ENCODE peak calls at places on chromosomes 4 and X, in ten cellular contexts. One of them, this sample, is unnamed.

GRCh38 chrX:18227458-18227857 is 6.8 kb upstream of the BEND2 start:
- DNase-seq in small intestine: no peak
- DNase-seq in upper lobe of right lung: no peak
- DNase-seq in spleen: no peak
- DNase-seq in Peyer's patch: no peak
- DNase-seq in GM23248: no peak
- DNase-seq in CD4-positive, alpha-beta T cell: no peak
- DNase-seq in uterus: no peak
- DNase-seq in CD8-positive, alpha-beta memory T cell: no peak
- DNase-seq in naive thymus-derived CD4-positive, alpha-beta T cell: no peak
- DNase-seq in this sample: no peak

GRCh38 chr4:110623710-110624015 is 786 bp upstream of the PITX2 start:
- DNase-seq in small intestine: no peak
- DNase-seq in CD8-positive, alpha-beta memory T cell: no peak
- DNase-seq in naive thymus-derived CD4-positive, alpha-beta T cell: no peak
- DNase-seq in CD4-positive, alpha-beta T cell: no peak
- DNase-seq in spleen: no peak
- DNase-seq in Peyer's patch: no peak
- DNase-seq in GM23248: no peak
- DNase-seq in uterus: no peak
- DNase-seq in upper lobe of right lung: no peak
- DNase-seq in this sample: no peak

GRCh38 chr4:95537181-95537580 is 11.6 kb downstream of the UNC5C start:
- DNase-seq in CD8-positive, alpha-beta memory T cell: no peak
- DNase-seq in CD4-positive, alpha-beta T cell: no peak
- DNase-seq in small intestine: no peak
- DNase-seq in spleen: no peak
- DNase-seq in GM23248: no peak
- DNase-seq in Peyer's patch: no peak
- DNase-seq in upper lobe of right lung: no peak
- DNase-seq in uterus: no peak
- DNase-seq in naive thymus-derived CD4-positive, alpha-beta T cell: no peak
- DNase-seq in this sample: no peak

GRCh38 chr4:44583393-44583792 is 68.0 kb downstream of the YIPF7 start:
- DNase-seq in spleen: no peak
- DNase-seq in CD8-positive, alpha-beta memory T cell: no peak
- DNase-seq in naive thymus-derived CD4-positive, alpha-beta T cell: no peak
- DNase-seq in Peyer's patch: no peak
- DNase-seq in CD4-positive, alpha-beta T cell: no peak
- DNase-seq in small intestine: no peak
- DNase-seq in GM23248: peak; percentile 1
- DNase-seq in uterus: no peak
- DNase-seq in upper lobe of right lung: no peak
- DNase-seq in this sample: no peak

GRCh38 chr4:1414831-1415680 is 8.8 kb upstream of the NKX1-1 start:
- DNase-seq in naive thymus-derived CD4-positive, alpha-beta T cell: no peak
- DNase-seq in upper lobe of right lung: peak; percentile 57
- DNase-seq in Peyer's patch: peak; percentile 19
- DNase-seq in small intestine: no peak
- DNase-seq in GM23248: no peak
- DNase-seq in spleen: peak; percentile 34
- DNase-seq in CD4-positive, alpha-beta T cell: no peak
- DNase-seq in uterus: no peak
- DNase-seq in CD8-positive, alpha-beta memory T cell: no peak
- DNase-seq in this sample: no peak

GRCh38 chr4:8655411-8656184 is 63.0 kb downstream of the CPZ start:
- DNase-seq in CD8-positive, alpha-beta memory T cell: no peak
- DNase-seq in spleen: no peak
- DNase-seq in naive thymus-derived CD4-positive, alpha-beta T cell: no peak
- DNase-seq in GM23248: no peak
- DNase-seq in CD4-positive, alpha-beta T cell: no peak
- DNase-seq in uterus: no peak
- DNase-seq in upper lobe of right lung: peak; percentile 44
- DNase-seq in Peyer's patch: peak; percentile 30
- DNase-seq in small intestine: no peak
- DNase-seq in this sample: peak; percentile 33

GRCh38 chr4:185005209-185005819 is 13.0 kb upstream of the HELT start:
- DNase-seq in CD4-positive, alpha-beta T cell: peak; percentile 62
- DNase-seq in CD8-positive, alpha-beta memory T cell: peak; percentile 52
- DNase-seq in upper lobe of right lung: peak; percentile 90
- DNase-seq in Peyer's patch: peak; percentile 90
- DNase-seq in small intestine: peak; percentile 75
- DNase-seq in naive thymus-derived CD4-positive, alpha-beta T cell: peak; percentile 70
- DNase-seq in spleen: peak; percentile 92
- DNase-seq in GM23248: peak; percentile 85
- DNase-seq in uterus: peak; percentile 71
- DNase-seq in this sample: peak; percentile 90

GRCh38 chrX:140983730-140984129 is 18.7 kb upstream of the SPANXB1 start:
- DNase-seq in uterus: no peak
- DNase-seq in GM23248: no peak
- DNase-seq in small intestine: no peak
- DNase-seq in upper lobe of right lung: no peak
- DNase-seq in naive thymus-derived CD4-positive, alpha-beta T cell: no peak
- DNase-seq in Peyer's patch: no peak
- DNase-seq in CD8-positive, alpha-beta memory T cell: no peak
- DNase-seq in CD4-positive, alpha-beta T cell: no peak
- DNase-seq in spleen: no peak
- DNase-seq in this sample: no peak

GRCh38 chrX:30301977-30302376 is 7.2 kb downstream of the NR0B1 start:
- DNase-seq in CD8-positive, alpha-beta memory T cell: no peak
- DNase-seq in uterus: no peak
- DNase-seq in upper lobe of right lung: no peak
- DNase-seq in GM23248: peak; percentile 42
- DNase-seq in Peyer's patch: no peak
- DNase-seq in small intestine: no peak
- DNase-seq in spleen: no peak
- DNase-seq in naive thymus-derived CD4-positive, alpha-beta T cell: no peak
- DNase-seq in CD4-positive, alpha-beta T cell: no peak
- DNase-seq in this sample: no peak

GRCh38 chr4:90057091-90057490 is 70.1 kb upstream of the CCSER1 start:
- DNase-seq in CD4-positive, alpha-beta T cell: no peak
- DNase-seq in CD8-positive, alpha-beta memory T cell: no peak
- DNase-seq in uterus: no peak
- DNase-seq in small intestine: no peak
- DNase-seq in Peyer's patch: no peak
- DNase-seq in spleen: no peak
- DNase-seq in naive thymus-derived CD4-positive, alpha-beta T cell: no peak
- DNase-seq in upper lobe of right lung: no peak
- DNase-seq in GM23248: no peak
- DNase-seq in this sample: no peak

GRCh38 chrX:70087857-70088256 is 25.6 kb downstream of the OTUD6A start:
- DNase-seq in GM23248: peak; percentile 50
- DNase-seq in CD4-positive, alpha-beta T cell: no peak
- DNase-seq in naive thymus-derived CD4-positive, alpha-beta T cell: no peak
- DNase-seq in Peyer's patch: no peak
- DNase-seq in spleen: no peak
- DNase-seq in uterus: no peak
- DNase-seq in small intestine: peak; percentile 39
- DNase-seq in upper lobe of right lung: no peak
- DNase-seq in CD8-positive, alpha-beta memory T cell: no peak
- DNase-seq in this sample: no peak

GRCh38 chr4:43765514-43765913 is 683.1 kb downstream of the KCTD8 start:
- DNase-seq in Peyer's patch: no peak
- DNase-seq in spleen: no peak
- DNase-seq in CD8-positive, alpha-beta memory T cell: no peak
- DNase-seq in uterus: no peak
- DNase-seq in naive thymus-derived CD4-positive, alpha-beta T cell: no peak
- DNase-seq in CD4-positive, alpha-beta T cell: no peak
- DNase-seq in small intestine: no peak
- DNase-seq in GM23248: no peak
- DNase-seq in upper lobe of right lung: no peak
- DNase-seq in this sample: no peak

GRCh38 chr4:159142254-159142653 is 39.4 kb downstream of the RAPGEF2 start:
- DNase-seq in GM23248: peak; percentile 45
- DNase-seq in naive thymus-derived CD4-positive, alpha-beta T cell: no peak
- DNase-seq in Peyer's patch: no peak
- DNase-seq in spleen: no peak
- DNase-seq in upper lobe of right lung: no peak
- DNase-seq in small intestine: no peak
- DNase-seq in CD8-positive, alpha-beta memory T cell: no peak
- DNase-seq in CD4-positive, alpha-beta T cell: no peak
- DNase-seq in uterus: no peak
- DNase-seq in this sample: no peak

GRCh38 chrX:113399501-113400192 is 559.0 kb upstream of the AMOT start:
- DNase-seq in spleen: no peak
- DNase-seq in naive thymus-derived CD4-positive, alpha-beta T cell: no peak
- DNase-seq in GM23248: peak; percentile 37
- DNase-seq in upper lobe of right lung: no peak
- DNase-seq in Peyer's patch: no peak
- DNase-seq in CD8-positive, alpha-beta memory T cell: no peak
- DNase-seq in small intestine: no peak
- DNase-seq in uterus: no peak
- DNase-seq in CD4-positive, alpha-beta T cell: no peak
- DNase-seq in this sample: no peak

GRCh38 chrX:23908219-23909003 is 605 bp downstream of the CXorf58 start:
- DNase-seq in uterus: no peak
- DNase-seq in Peyer's patch: no peak
- DNase-seq in GM23248: no peak
- DNase-seq in naive thymus-derived CD4-positive, alpha-beta T cell: peak; percentile 11
- DNase-seq in CD4-positive, alpha-beta T cell: no peak
- DNase-seq in upper lobe of right lung: no peak
- DNase-seq in CD8-positive, alpha-beta memory T cell: no peak
- DNase-seq in spleen: no peak
- DNase-seq in small intestine: no peak
- DNase-seq in this sample: no peak

GRCh38 chr4:80592950-80593349 is 257.4 kb downstream of the CFAP299 start:
- DNase-seq in spleen: no peak
- DNase-seq in CD8-positive, alpha-beta memory T cell: no peak
- DNase-seq in small intestine: no peak
- DNase-seq in uterus: no peak
- DNase-seq in Peyer's patch: no peak
- DNase-seq in GM23248: no peak
- DNase-seq in CD4-positive, alpha-beta T cell: no peak
- DNase-seq in upper lobe of right lung: no peak
- DNase-seq in naive thymus-derived CD4-positive, alpha-beta T cell: no peak
- DNase-seq in this sample: no peak

GRCh38 chrX:35098419-35098818 is 155.8 kb downstream of the FAM47B start:
- DNase-seq in naive thymus-derived CD4-positive, alpha-beta T cell: no peak
- DNase-seq in CD4-positive, alpha-beta T cell: no peak
- DNase-seq in Peyer's patch: no peak
- DNase-seq in GM23248: peak; percentile 19
- DNase-seq in spleen: no peak
- DNase-seq in upper lobe of right lung: no peak
- DNase-seq in CD8-positive, alpha-beta memory T cell: no peak
- DNase-seq in uterus: no peak
- DNase-seq in small intestine: no peak
- DNase-seq in this sample: no peak

GRCh38 chrX:103629295-103630170 is 758 bp downstream of the TCEAL1 start:
- DNase-seq in CD4-positive, alpha-beta T cell: no peak
- DNase-seq in GM23248: peak; percentile 73
- DNase-seq in uterus: peak; percentile 80
- DNase-seq in naive thymus-derived CD4-positive, alpha-beta T cell: peak; percentile 14
- DNase-seq in spleen: peak; percentile 83
- DNase-seq in CD8-positive, alpha-beta memory T cell: no peak
- DNase-seq in small intestine: peak; percentile 42
- DNase-seq in upper lobe of right lung: peak; percentile 81
- DNase-seq in Peyer's patch: peak; percentile 64
- DNase-seq in this sample: no peak

GRCh38 chrX:111035256-111035655 is 60.7 kb upstream of the PAK3 start:
- DNase-seq in Peyer's patch: no peak
- DNase-seq in naive thymus-derived CD4-positive, alpha-beta T cell: no peak
- DNase-seq in GM23248: no peak
- DNase-seq in spleen: no peak
- DNase-seq in CD8-positive, alpha-beta memory T cell: no peak
- DNase-seq in CD4-positive, alpha-beta T cell: no peak
- DNase-seq in upper lobe of right lung: no peak
- DNase-seq in small intestine: no peak
- DNase-seq in uterus: no peak
- DNase-seq in this sample: no peak

GRCh38 chrX:73577368-73577767 is 14.4 kb downstream of the CHIC1 start:
- DNase-seq in small intestine: no peak
- DNase-seq in upper lobe of right lung: no peak
- DNase-seq in CD8-positive, alpha-beta memory T cell: no peak
- DNase-seq in Peyer's patch: no peak
- DNase-seq in CD4-positive, alpha-beta T cell: no peak
- DNase-seq in spleen: no peak
- DNase-seq in uterus: peak; percentile 30
- DNase-seq in GM23248: peak; percentile 91
- DNase-seq in naive thymus-derived CD4-positive, alpha-beta T cell: no peak
- DNase-seq in this sample: no peak
- H3K27ac ChIP-seq in small intestine: no peak overlapping the region
- H3K27ac ChIP-seq in upper lobe of right lung: no peak overlapping the region
- H3K27ac ChIP-seq in CD8-positive, alpha-beta memory T cell: no peak overlapping the region
- H3K27ac ChIP-seq in Peyer's patch: no peak overlapping the region
- H3K27ac ChIP-seq in CD4-positive, alpha-beta T cell: no peak overlapping the region
- H3K27ac ChIP-seq in spleen: no peak overlapping the region
- H3K27ac ChIP-seq in uterus: no peak overlapping the region
- H3K27ac ChIP-seq in GM23248: peak overlapping the region; percentile 81
- H3K27ac ChIP-seq in naive thymus-derived CD4-positive, alpha-beta T cell: no peak overlapping the region
- H3K27ac ChIP-seq in this sample: no peak overlapping the region

DNA sequence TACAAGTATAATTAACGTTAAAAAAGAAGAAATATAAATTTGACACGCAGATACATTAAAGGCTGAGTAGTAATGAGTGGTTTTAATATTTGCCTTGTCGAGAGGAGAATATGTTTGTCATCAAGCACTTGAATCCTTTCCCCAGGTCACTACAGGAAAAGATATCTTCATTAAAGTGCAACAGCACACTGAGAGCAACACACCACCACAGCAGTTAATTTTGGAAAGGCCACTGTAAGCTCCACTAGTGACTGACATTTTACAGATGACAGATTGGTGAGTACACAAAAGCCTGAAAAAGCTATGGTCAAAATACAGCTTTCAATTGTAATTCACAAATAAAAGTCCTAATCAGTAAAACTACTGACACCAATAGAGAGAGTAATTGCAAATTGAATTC is 76.6 kb downstream of the ZNF718 start:
- DNase-seq in CD4-positive, alpha-beta T cell: no peak
- DNase-seq in spleen: no peak
- DNase-seq in uterus: no peak
- DNase-seq in small intestine: no peak
- DNase-seq in Peyer's patch: no peak
- DNase-seq in CD8-positive, alpha-beta memory T cell: no peak
- DNase-seq in naive thymus-derived CD4-positive, alpha-beta T cell: no peak
- DNase-seq in GM23248: no peak
- DNase-seq in upper lobe of right lung: no peak
- DNase-seq in this sample: no peak
- H3K9me3 ChIP-seq in CD4-positive, alpha-beta T cell: peaks cover 70% of the 10 kb centered on the region
- H3K9me3 ChIP-seq in spleen: peaks cover 99% of the 10 kb centered on the region
- H3K9me3 ChIP-seq in uterus: no peaks in the 10 kb centered on the region
- H3K9me3 ChIP-seq in small intestine: peaks cover 2% of the 10 kb centered on the region
- H3K9me3 ChIP-seq in Peyer's patch: no peaks in the 10 kb centered on the region
- H3K9me3 ChIP-seq in CD8-positive, alpha-beta memory T cell: peaks cover 10% of the 10 kb centered on the region
- H3K9me3 ChIP-seq in naive thymus-derived CD4-positive, alpha-beta T cell: peaks cover 8% of the 10 kb centered on the region
- H3K9me3 ChIP-seq in GM23248: no peaks in the 10 kb centered on the region
- H3K9me3 ChIP-seq in upper lobe of right lung: peaks cover 6% of the 10 kb centered on the region
- H3K9me3 ChIP-seq in this sample: peaks cover 5% of the 10 kb centered on the region

GRCh38 chr4:76725039-76725438 is 172.9 kb downstream of the SOWAHB start:
- DNase-seq in spleen: no peak
- DNase-seq in upper lobe of right lung: no peak
- DNase-seq in naive thymus-derived CD4-positive, alpha-beta T cell: no peak
- DNase-seq in uterus: no peak
- DNase-seq in small intestine: no peak
- DNase-seq in CD4-positive, alpha-beta T cell: no peak
- DNase-seq in CD8-positive, alpha-beta memory T cell: no peak
- DNase-seq in Peyer's patch: no peak
- DNase-seq in GM23248: no peak
- DNase-seq in this sample: no peak
- H3K27ac ChIP-seq in spleen: no peak overlapping the region
- H3K27ac ChIP-seq in upper lobe of right lung: no peak overlapping the region
- H3K27ac ChIP-seq in naive thymus-derived CD4-positive, alpha-beta T cell: no peak overlapping the region
- H3K27ac ChIP-seq in uterus: no peak overlapping the region
- H3K27ac ChIP-seq in small intestine: no peak overlapping the region
- H3K27ac ChIP-seq in CD4-positive, alpha-beta T cell: no peak overlapping the region
- H3K27ac ChIP-seq in CD8-positive, alpha-beta memory T cell: no peak overlapping the region
- H3K27ac ChIP-seq in Peyer's patch: no peak overlapping the region
- H3K27ac ChIP-seq in GM23248: peak overlapping the region; percentile 86
- H3K27ac ChIP-seq in this sample: no peak overlapping the region

GRCh38 chrX:38277136-38277535 is 50.2 kb downstream of the RPGR start:
- DNase-seq in GM23248: no peak
- DNase-seq in small intestine: peak; percentile 12
- DNase-seq in upper lobe of right lung: no peak
- DNase-seq in CD4-positive, alpha-beta T cell: no peak
- DNase-seq in uterus: no peak
- DNase-seq in Peyer's patch: no peak
- DNase-seq in naive thymus-derived CD4-positive, alpha-beta T cell: no peak
- DNase-seq in spleen: no peak
- DNase-seq in CD8-positive, alpha-beta memory T cell: no peak
- DNase-seq in this sample: no peak
- H3K9me3 ChIP-seq in GM23248: no peaks in the 10 kb centered on the region
- H3K9me3 ChIP-seq in small intestine: no peaks in the 10 kb centered on the region
- H3K9me3 ChIP-seq in upper lobe of right lung: no peaks in the 10 kb centered on the region
- H3K9me3 ChIP-seq in CD4-positive, alpha-beta T cell: no peaks in the 10 kb centered on the region
- H3K9me3 ChIP-seq in uterus: no peaks in the 10 kb centered on the region
- H3K9me3 ChIP-seq in Peyer's patch: no peaks in the 10 kb centered on the region
- H3K9me3 ChIP-seq in naive thymus-derived CD4-positive, alpha-beta T cell: no peaks in the 10 kb centered on the region
- H3K9me3 ChIP-seq in spleen: no peaks in the 10 kb centered on the region
- H3K9me3 ChIP-seq in CD8-positive, alpha-beta memory T cell: no peaks in the 10 kb centered on the region
- H3K9me3 ChIP-seq in this sample: no peaks in the 10 kb centered on the region

This sample was measured in ascending aorta.